ENCODE peak calls at places on chromosomes 2 and 18, in ten cellular contexts. E is NCI-H1417; Y is thyroid gland; X is A549; B is uterus; I is kidney tubule cell; J is NCI-H2081; G is EH; F is tibial nerve; Z is stimulated activated CD8-positive, alpha-beta memory T cell treated with anti-CD3 and anti-CD28 coated beads, Interleukin-12 subunit alpha, Interleukin-12 subunit beta, amount 100 ng/mL, for 1 hour. A is an unnamed sample.

GRCh38 chr18:26792661-26793060 is 72.8 kb downstream of the AQP4 start:
- DNase-seq in E (no peak), Y (no peak), X (peak; percentile 7), B (no peak), I (peak; percentile 61), J (no peak), G (peak; percentile 1), F (no peak), Z (no peak), A (no peak)

GRCh38 chr18:44713435-44713834 is 32.7 kb downstream of the SETBP1 start:
- DNase-seq in E (no peak), Y (no peak), X (no peak), B (no peak), I (no peak), J (no peak), G (no peak), F (no peak), Z (no peak), A (no peak)

GRCh38 chr2:170651603-170652002 is 63.5 kb upstream of the SP5 start:
- DNase-seq in E (no peak), Y (no peak), X (no peak), B (no peak), I (no peak), J (no peak), G (no peak), F (no peak), Z (no peak), A (no peak)

GRCh38 chr2:159904565-159905281 is 106.7 kb upstream of the CD302 start:
- DNase-seq in E (no peak), Y (peak; percentile 83), X (peak; percentile 35), B (peak; percentile 24), I (peak; percentile 67), J (no peak), G (peak; percentile 11), F (peak; percentile 14), Z (peak; percentile 64), A (peak; percentile 20)

GRCh38 chr2:28449489-28450395 is 46.1 kb upstream of the PLB1 start:
- DNase-seq in E (no peak), Y (no peak), X (no peak), B (no peak), I (peak; percentile 89), J (no peak), G (peak; percentile 65), F (no peak), Z (no peak), A (no peak)

GRCh38 chr2:29532451-29532850 is 388.9 kb downstream of the ALK start:
- DNase-seq in E (no peak), Y (no peak), X (no peak), B (no peak), I (no peak), J (no peak), G (no peak), F (no peak), Z (no peak), A (no peak)

GRCh38 chr18:79399275-79400081 is 3.7 kb downstream of the NFATC1 start:
- DNase-seq in E (no peak), Y (no peak), X (no peak), B (no peak), I (no peak), J (no peak), G (no peak), F (no peak), Z (no peak), A (no peak)

GRCh38 chr2:27932396-27932795 is 41.9 kb downstream of the BABAM2 start:
- DNase-seq in E (no peak), Y (no peak), X (peak; percentile 54), B (no peak), I (peak; percentile 95), J (no peak), G (peak; percentile 67), F (no peak), Z (no peak), A (no peak)

GRCh38 chr2:46816151-46816845 is 99.3 kb downstream of the MCFD2 start:
- DNase-seq in E (no peak), Y (no peak), X (no peak), B (no peak), I (no peak), J (no peak), G (no peak), F (no peak), Z (no peak), A (no peak)

GRCh38 chr2:21779786-21780185 is 656.0 kb downstream of the TDRD15 start:
- DNase-seq in E (no peak), Y (no peak), X (no peak), B (no peak), I (no peak), J (no peak), G (peak; percentile 27), F (no peak), Z (no peak), A (no peak)

GRCh38 chr2:96909651-96910050 is 39.8 kb upstream of the SEMA4C start:
- DNase-seq in E (no peak), Y (no peak), X (no peak), B (no peak), I (no peak), J (no peak), G (no peak), F (no peak), Z (no peak), A (no peak)

GRCh38 chr2:12714391-12715221 is 2.1 kb upstream of the TRIB2 start:
- DNase-seq in E (no peak), Y (no peak), X (no peak), B (no peak), I (peak; percentile 67), J (no peak), G (peak; percentile 72), F (no peak), Z (no peak), A (no peak)

GRCh38 chr2:9178905-9179571 is 27.6 kb upstream of the ASAP2 start:
- DNase-seq in E (peak; percentile 87), Y (peak; percentile 75), X (no peak), B (peak; percentile 72), I (peak; percentile 91), J (peak; percentile 92), G (peak; percentile 88), F (no peak), Z (no peak), A (peak; percentile 99)

GRCh38 chr2:61328707-61329251 is 142.1 kb downstream of the USP34 start:
- DNase-seq in E (no peak), Y (peak; percentile 42), X (no peak), B (no peak), I (peak; percentile 5), J (no peak), G (peak; percentile 82), F (no peak), Z (no peak), A (no peak)

GRCh38 chr2:223669453-223670225 is 67.5 kb upstream of the SCG2 start:
- DNase-seq in E (no peak), Y (no peak), X (no peak), B (no peak), I (peak; percentile 48), J (no peak), G (peak; percentile 68), F (no peak), Z (no peak), A (no peak)

A was measured in NCI-H526 treated with DMSO at 0.1 percent for 48 hours.